ENCODE peak calls at places on chromosomes 11 and 22, in six cellular contexts. One of them, this sample, is unnamed.
A peak's percentile ranks its signal among the peaks of the same experiment; 100 is the strongest.

GRCh38 chr11:76861490-76861953 is 804 bp downstream of the ACER3 start:
- DNase-seq in WTC11: no peak
- DNase-seq in GM10248: no peak
- DNase-seq in effector memory CD8-positive, alpha-beta T cell: no peak
- DNase-seq in NCI-H1436: no peak
- DNase-seq in mucosa of gallbladder: no peak
- DNase-seq in this sample: no peak

GRCh38 chr11:16893456-16894076 is 120.6 kb downstream of the PLEKHA7 start:
- DNase-seq in WTC11: peak; percentile 22
- DNase-seq in GM10248: no peak
- DNase-seq in effector memory CD8-positive, alpha-beta T cell: no peak
- DNase-seq in NCI-H1436: no peak
- DNase-seq in mucosa of gallbladder: no peak
- DNase-seq in this sample: no peak

GRCh38 chr22:42720263-42721044 is at the start of gene A4GALT:
- DNase-seq in WTC11: peak; percentile 45
- DNase-seq in GM10248: peak; percentile 80
- DNase-seq in effector memory CD8-positive, alpha-beta T cell: no peak
- DNase-seq in NCI-H1436: no peak
- DNase-seq in mucosa of gallbladder: no peak
- DNase-seq in this sample: no peak

GRCh38 chr22:29380032-29380781 is 8.2 kb downstream of the AP1B1 start:
- DNase-seq in WTC11: no peak
- DNase-seq in GM10248: no peak
- DNase-seq in effector memory CD8-positive, alpha-beta T cell: no peak
- DNase-seq in NCI-H1436: no peak
- DNase-seq in mucosa of gallbladder: no peak
- DNase-seq in this sample: no peak

GRCh38 chr11:131195801-131196517 is 174.5 kb upstream of the NTM start:
- DNase-seq in WTC11: no peak
- DNase-seq in GM10248: no peak
- DNase-seq in effector memory CD8-positive, alpha-beta T cell: no peak
- DNase-seq in NCI-H1436: no peak
- DNase-seq in mucosa of gallbladder: peak; percentile 65
- DNase-seq in this sample: no peak

GRCh38 chr11:78045851-78046485 is 17.7 kb upstream of the THRSP start:
- DNase-seq in WTC11: peak; percentile 82
- DNase-seq in GM10248: peak; percentile 89
- DNase-seq in effector memory CD8-positive, alpha-beta T cell: peak; percentile 75
- DNase-seq in NCI-H1436: peak; percentile 64
- DNase-seq in mucosa of gallbladder: peak; percentile 83
- DNase-seq in this sample: peak; percentile 23

GRCh38 chr22:24591286-24591830 is 1.5 kb downstream of the LRRC75B start:
- DNase-seq in WTC11: no peak
- DNase-seq in GM10248: no peak
- DNase-seq in effector memory CD8-positive, alpha-beta T cell: no peak
- DNase-seq in NCI-H1436: no peak
- DNase-seq in mucosa of gallbladder: no peak
- DNase-seq in this sample: no peak

GRCh38 chr11:34492806-34493414 is 20.7 kb downstream of the ELF5 start:
- DNase-seq in WTC11: peak; percentile 57
- DNase-seq in GM10248: peak; percentile 63
- DNase-seq in effector memory CD8-positive, alpha-beta T cell: peak; percentile 18
- DNase-seq in NCI-H1436: peak; percentile 50
- DNase-seq in mucosa of gallbladder: peak; percentile 63
- DNase-seq in this sample: peak; percentile 42

GRCh38 chr11:1219446-1219835 is 3.4 kb upstream of the MUC5B start:
- DNase-seq in WTC11: no peak
- DNase-seq in GM10248: no peak
- DNase-seq in effector memory CD8-positive, alpha-beta T cell: no peak
- DNase-seq in NCI-H1436: no peak
- DNase-seq in mucosa of gallbladder: no peak
- DNase-seq in this sample: no peak

GRCh38 chr11:124174001-124174400 is 9.1 kb upstream of the OR10D3 start:
- DNase-seq in WTC11: no peak
- DNase-seq in GM10248: no peak
- DNase-seq in effector memory CD8-positive, alpha-beta T cell: no peak
- DNase-seq in NCI-H1436: peak; percentile 86
- DNase-seq in mucosa of gallbladder: no peak
- DNase-seq in this sample: peak; percentile 26

This sample was measured in HS-5.